ENCODE peak calls at places on chromosomes 16 and 17, in four cellular contexts. D is right lobe of liver, W is adrenal gland, G is kidney. K is an unnamed sample. For H3K4me1, the result is how much of the 10 kb centered on the place peaks cover.

GRCh38 chr16:86994215-86994614 is 323.0 kb downstream of the C16orf95 start:
- DNase-seq in W (no peak), G (no peak), D (no peak), K (no peak)

GRCh38 chr16:84065536-84066132 is 23.0 kb upstream of the SLC38A8 start:
- DNase-seq in G (no peak), D (no peak), W (peak), K (peak)

GRCh38 chr17:41185001-41185400 is 290 bp upstream of the KRTAP4-1 start:
- DNase-seq in W (no peak), G (no peak), D (no peak), K (no peak)

GRCh38 chr17:34562387-34562786 is 17.0 kb upstream of the TMEM132E start:
- DNase-seq in G (no peak), W (no peak), D (no peak), K (no peak)

GRCh38 chr17:77237232-77238008 is 96.7 kb downstream of the SEC14L1 start:
- DNase-seq in D (no peak), G (no peak), W (no peak), K (no peak)

GRCh38 chr16:3188925-3189825 is 1.2 kb downstream of the OR1F1 start:
- DNase-seq in W (no peak), D (no peak), G (no peak), K (no peak)

GRCh38 chr16:25633549-25633948 is 58.2 kb upstream of the HS3ST4 start:
- DNase-seq in W (no peak), G (peak), D (no peak), K (peak)

GRCh38 chr16:31861415-31861814 is 12.2 kb upstream of the ZNF267 start:
- DNase-seq in G (no peak), D (no peak), W (no peak), K (no peak)

GRCh38 chr17:65564793-65565192 is 3.3 kb upstream of the AXIN2 start:
- DNase-seq in G (no peak), W (peak), D (no peak), K (peak)

GRCh38 chr17:68513932-68514331 is 1.7 kb downstream of the PRKAR1A start:
- DNase-seq in W (no peak), D (no peak), G (no peak), K (no peak)

GRCh38 chr17:37490638-37491614 is 1.2 kb downstream of the DUSP14 start:
- DNase-seq in G (no peak), W (peak), D (no peak), K (peak)

GRCh38 chr17:80832266-80832676 is 159.4 kb upstream of the CHMP6 start:
- DNase-seq in G (peak), D (no peak), W (peak), K (no peak)

DNA sequence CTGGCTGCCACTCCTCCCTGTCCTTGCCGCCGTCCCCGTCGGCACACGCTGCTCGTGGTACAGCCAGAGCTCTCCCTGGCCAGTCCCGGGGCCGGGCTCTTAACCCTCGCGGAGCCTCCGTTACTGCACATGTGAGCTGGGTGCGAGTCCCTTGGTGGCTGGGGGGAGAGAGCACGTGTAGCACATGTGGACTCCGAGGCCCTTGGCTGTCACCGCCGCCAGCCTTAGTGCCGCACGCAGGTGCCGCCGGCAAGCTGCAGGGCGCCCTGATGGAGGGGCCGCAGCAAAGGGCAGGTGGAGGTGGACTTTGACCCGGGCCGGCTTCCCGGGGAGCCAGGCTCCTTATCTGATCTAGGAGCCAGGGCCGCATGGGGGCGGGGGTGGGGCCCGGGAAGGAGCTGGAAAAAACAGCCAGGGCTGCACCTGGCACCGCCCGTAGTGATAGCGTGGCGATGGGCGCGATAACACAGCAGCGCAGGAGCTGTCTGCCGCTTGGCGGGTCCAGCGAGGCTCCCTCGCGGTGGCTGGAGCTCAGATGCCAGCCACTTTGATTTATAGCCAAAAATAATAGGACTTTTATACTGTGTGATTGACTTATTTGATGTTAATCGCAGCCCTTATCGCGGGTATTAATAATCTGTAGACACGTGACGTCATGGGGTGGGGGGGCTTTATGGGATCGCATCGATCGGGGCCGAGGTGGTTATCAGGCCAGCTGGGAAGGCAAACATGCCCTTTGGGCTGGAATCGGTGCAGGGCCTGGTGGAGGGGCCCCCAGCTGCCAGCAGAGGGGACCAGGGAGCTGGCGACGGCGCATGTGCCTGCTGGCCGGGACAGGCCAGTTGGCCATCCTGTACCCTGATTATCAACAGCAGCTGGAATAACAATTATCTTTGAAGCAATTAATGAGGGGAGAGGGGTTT is 35.1 kb downstream of the ZFPM1 start:
- DNase-seq in D (peak), W (no peak), G (no peak), K (peak)
- TF ChIP-seq CTCF in D (peak), W (no peak), G (no peak), K (no peak)

GRCh38 chr16:85565340-85565739 is 47.8 kb upstream of the GSE1 start:
- DNase-seq in W (no peak), G (no peak), D (no peak), K (peak)
- H3K4me1 ChIP-seq in W (under half), G (half or more), D (half or more), K (under half)

GRCh38 chr17:1641065-1641403 is 4.5 kb downstream of the SCARF1 start:
- DNase-seq in D (no peak), G (no peak), W (no peak), K (no peak)

GRCh38 chr17:1645207-1646171 is at the start of gene SCARF1:
- DNase-seq in D (peak), W (peak), G (no peak), K (peak)

GRCh38 chr17:1643999-1644492 is 1.5 kb downstream of the SCARF1 start:
- DNase-seq in G (no peak), D (no peak), W (no peak), K (peak)

GRCh38 chr17:1644493-1645206 is 882 bp downstream of the SCARF1 start:
- DNase-seq in G (no peak), W (no peak), D (no peak), K (peak)

DNA sequence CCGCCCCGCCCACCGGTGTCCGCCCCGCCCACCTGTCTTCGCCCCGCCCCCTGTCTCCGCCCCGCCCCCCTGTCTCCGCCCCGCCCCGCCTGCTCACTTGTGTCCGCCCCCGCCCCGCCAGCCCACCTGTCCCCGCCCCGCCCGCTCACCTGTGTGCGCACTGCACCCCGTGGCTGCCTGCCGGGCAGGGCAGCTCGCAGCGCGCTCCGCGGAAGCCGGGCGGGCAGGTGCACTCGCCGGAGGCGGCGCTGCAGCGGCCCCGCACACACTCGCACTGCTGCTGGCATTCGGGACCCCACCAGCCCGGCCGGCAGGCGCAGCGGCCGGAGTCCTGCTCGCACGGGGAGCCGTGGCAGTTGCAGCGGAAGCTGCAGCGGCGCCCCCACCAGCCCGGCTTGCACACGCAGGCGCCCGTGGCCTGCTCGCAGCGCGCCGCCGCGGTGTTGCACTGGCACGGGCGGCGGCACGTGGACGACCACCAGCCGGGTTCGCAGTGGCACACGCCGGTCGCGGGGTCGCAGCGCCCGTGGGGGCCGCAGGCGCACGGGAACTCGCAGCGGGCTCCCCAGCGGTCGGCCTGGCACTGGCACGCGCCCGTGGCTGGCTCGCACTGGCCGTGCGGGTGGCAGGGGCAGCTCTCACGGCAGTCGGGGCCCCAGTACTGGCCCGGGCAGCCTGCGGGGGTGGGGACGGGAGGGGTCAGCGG is 2.1 kb downstream of the SCARF1 start:
- DNase-seq in D (peak), W (peak), G (peak), K (peak)
- TF ChIP-seq CTCF in D (peak), W (peak), G (peak), K (peak)

DNA sequence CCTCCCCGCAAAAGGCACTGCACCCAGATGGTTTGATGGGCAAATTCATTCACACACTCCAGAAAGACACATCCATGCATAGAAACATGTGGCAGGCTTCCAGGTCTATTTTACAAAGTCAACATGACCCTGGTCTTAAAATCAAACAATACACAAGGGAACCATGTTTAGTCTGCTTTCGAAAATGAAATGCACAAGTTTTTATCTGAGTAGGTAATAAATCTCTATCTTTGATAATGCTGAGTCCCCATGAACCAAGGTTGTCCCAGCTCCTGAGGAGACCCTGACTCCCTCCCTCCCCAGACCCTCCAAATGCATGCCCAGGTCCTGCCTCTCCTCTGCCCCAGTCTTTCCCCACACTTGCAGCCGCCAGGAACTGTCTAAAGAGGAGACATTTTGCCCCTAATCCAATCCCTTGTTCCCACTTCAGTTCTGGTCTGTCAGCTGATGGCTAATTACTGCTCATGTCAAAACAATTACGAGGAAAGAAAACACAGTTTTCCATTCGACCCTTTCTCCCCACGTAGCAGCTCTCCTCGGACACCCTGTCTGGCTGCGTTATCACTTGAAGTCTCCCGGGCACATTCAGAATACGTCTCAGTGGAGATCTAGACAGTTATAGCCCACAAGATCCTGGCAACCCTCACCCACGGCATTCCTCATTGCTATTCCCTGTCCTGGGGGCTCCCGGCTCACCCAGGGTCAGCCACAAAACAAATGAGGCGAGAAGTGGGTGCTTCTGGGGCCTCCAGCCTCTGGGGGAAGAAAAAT is 68.8 kb upstream of the RCVRN start:
- DNase-seq in W (no peak), G (no peak), D (no peak), K (no peak)
- H3K4me1 ChIP-seq in W (under half), G (under half), D (under half), K (under half)

GRCh38 chr16:11323551-11324336 is 21.5 kb upstream of the RMI2 start:
- DNase-seq in D (no peak), G (no peak), W (no peak), K (no peak)
- TF ChIP-seq CTCF in D (no peak), G (no peak), W (no peak), K (no peak)

GRCh38 chr17:64401244-64401860 is 10.7 kb upstream of the PECAM1 start:
- DNase-seq in D (no peak), W (no peak), G (peak), K (no peak)
- H3K4me1 ChIP-seq in D (under half), W (under half), G (under half), K (under half)